ENCODE peak calls at places on chromosomes 11 and 22, in nine cellular contexts. O is HAP-1; Z is activated CD8-positive, alpha-beta memory T cell treated with anti-CD3 and anti-CD28 coated beads for 48 hours; X is GDM1; T is CD4-positive, alpha-beta T cell; I is naive thymus-derived CD8-positive, alpha-beta T cell; C is KBM-7; Y is activated T-cell treated with anti-CD3 and anti-CD28 coated beads, Interleukin-2, amount 50 U/mL, for 72 hours; A is suprapubic skin. W is an unnamed sample.

GRCh38 chr22:36065775-36066544 is 37.3 kb upstream of the RBFOX2 start:
- DNase-seq in O (peak; percentile 96), Z (peak; percentile 72), X (peak; percentile 40), T (peak; percentile 69), I (peak; percentile 61), C (peak; percentile 94), Y (peak; percentile 83), A (peak; percentile 95), W (peak; percentile 78)

GRCh38 chr11:94586978-94587377 is 19.8 kb downstream of the PIWIL4 start:
- DNase-seq in O (no peak), Z (no peak), X (no peak), T (no peak), I (no peak), C (no peak), Y (no peak), A (no peak), W (no peak)

GRCh38 chr11:2858995-2859705 is 26.4 kb downstream of the CDKN1C start:
- DNase-seq in O (no peak), Z (no peak), X (no peak), T (no peak), I (no peak), C (no peak), Y (no peak), A (no peak), W (no peak)

GRCh38 chr11:17504330-17505107 is 27.9 kb upstream of the ABCC8 start:
- DNase-seq in O (peak; percentile 53), Z (peak; percentile 54), X (peak; percentile 37), T (peak; percentile 81), I (peak; percentile 74), C (peak; percentile 83), Y (peak; percentile 82), A (no peak), W (peak; percentile 79)

GRCh38 chr22:47367993-47368945 is 605.8 kb downstream of the TBC1D22A start:
- DNase-seq in O (no peak), Z (no peak), X (no peak), T (no peak), I (no peak), C (no peak), Y (no peak), A (peak; percentile 74), W (no peak)

GRCh38 chr11:68020575-68020974 is 9.9 kb upstream of the NDUFS8 start:
- DNase-seq in O (no peak), Z (no peak), X (no peak), T (no peak), I (no peak), C (no peak), Y (no peak), A (no peak), W (no peak)

GRCh38 chr22:25728064-25728463 is 13.9 kb upstream of the MYO18B start:
- DNase-seq in O (no peak), Z (no peak), X (no peak), T (no peak), I (no peak), C (no peak), Y (no peak), A (no peak), W (no peak)

GRCh38 chr22:19168088-19168890 is 10.2 kb downstream of the SLC25A1 start:
- DNase-seq in O (no peak), Z (no peak), X (no peak), T (no peak), I (no peak), C (no peak), Y (no peak), A (no peak), W (no peak)

GRCh38 chr11:12777208-12777874 is 103.1 kb downstream of the TEAD1 start:
- DNase-seq in O (no peak), Z (no peak), X (no peak), T (no peak), I (no peak), C (no peak), Y (no peak), A (no peak), W (no peak)

GRCh38 chr11:92852946-92853345 is 116.5 kb upstream of the MTNR1B start:
- DNase-seq in O (no peak), Z (no peak), X (no peak), T (no peak), I (no peak), C (no peak), Y (no peak), A (no peak), W (no peak)

GRCh38 chr11:106278391-106278790 is 200.9 kb downstream of the AASDHPPT start:
- DNase-seq in O (no peak), Z (no peak), X (no peak), T (no peak), I (no peak), C (no peak), Y (no peak), A (no peak), W (no peak)

GRCh38 chr11:112453601-112454577 is 193.2 kb upstream of the PLET1 start:
- DNase-seq in O (no peak), Z (peak; percentile 5), X (no peak), T (no peak), I (peak; percentile 15), C (peak; percentile 11), Y (peak; percentile 53), A (no peak), W (peak; percentile 8)

GRCh38 chr11:119779195-119780071 is 50.4 kb upstream of the NECTIN1 start:
- DNase-seq in O (no peak), Z (no peak), X (no peak), T (no peak), I (no peak), C (no peak), Y (no peak), A (no peak), W (no peak)

GRCh38 chr22:20175597-20175900 is 24.7 kb upstream of the CCDC188 start:
- DNase-seq in O (no peak), Z (no peak), X (no peak), T (no peak), I (no peak), C (no peak), Y (no peak), A (no peak), W (no peak)

GRCh38 chr11:86537541-86538222 is 134.7 kb downstream of the ME3 start:
- DNase-seq in O (no peak), Z (no peak), X (no peak), T (no peak), I (no peak), C (no peak), Y (no peak), A (no peak), W (no peak)